ENCODE peak calls at places on chromosomes 3 and 15, in four cellular contexts. O is uterus, X is upper lobe of right lung, Q is RPMI7951. U is an unnamed sample.

GRCh38 chr3:138367912-138368311 is 19.5 kb downstream of the MRAS start:
- DNase-seq in O (peak), X (peak), Q (peak), U (no peak)

GRCh38 chr15:80586141-80586540 is 109.0 kb upstream of the ABHD17C start:
- DNase-seq in O (no peak), X (no peak), Q (no peak), U (no peak)

GRCh38 chr15:56805466-56806146 is 72.3 kb upstream of the ZNF280D start:
- DNase-seq in O (peak), X (no peak), Q (peak), U (peak)

GRCh38 chr3:51280171-51280570 is 104.9 kb upstream of the MANF start:
- DNase-seq in O (no peak), X (no peak), Q (no peak), U (no peak)

GRCh38 chr3:39279745-39280517 is at the start of gene CX3CR1:
- DNase-seq in O (no peak), X (no peak), Q (no peak), U (no peak)

GRCh38 chr3:115085197-115085865 is 61.8 kb downstream of the ZBTB20 start:
- DNase-seq in O (no peak), X (no peak), Q (peak), U (no peak)

GRCh38 chr3:152127058-152127457 is 141.7 kb upstream of the MBNL1 start:
- DNase-seq in O (no peak), X (no peak), Q (no peak), U (no peak)

GRCh38 chr3:188788621-188789081 is 383.1 kb upstream of the TPRG1 start:
- DNase-seq in O (no peak), X (no peak), Q (peak), U (peak)

GRCh38 chr3:58521002-58521670 is 15.9 kb downstream of the ACOX2 start:
- DNase-seq in O (no peak), X (no peak), Q (peak), U (peak)

GRCh38 chr3:10869460-10869859 is 53.4 kb downstream of the SLC6A11 start:
- DNase-seq in O (no peak), X (no peak), Q (no peak), U (no peak)

GRCh38 chr3:147903037-147903436 is 493.9 kb downstream of the ZIC1 start:
- DNase-seq in O (no peak), X (no peak), Q (no peak), U (no peak)

GRCh38 chr3:45546636-45547201 is 47.8 kb upstream of the LIMD1 start:
- DNase-seq in O (no peak), X (no peak), Q (no peak), U (no peak)

GRCh38 chr3:43742935-43743334 is 52.2 kb downstream of the ABHD5 start:
- DNase-seq in O (no peak), X (no peak), Q (no peak), U (no peak)

GRCh38 chr3:4744405-4745239 is 234.6 kb upstream of the BHLHE40 start:
- DNase-seq in O (no peak), X (no peak), Q (peak), U (peak)

GRCh38 chr3:159178209-159178897 is 376.5 kb downstream of the MFSD1 start:
- DNase-seq in O (no peak), X (no peak), Q (no peak), U (no peak)

GRCh38 chr3:64163755-64164148 is 61.5 kb downstream of the PRICKLE2 start:
- DNase-seq in O (no peak), X (no peak), Q (peak), U (peak)

GRCh38 chr3:172148702-172149565 is 109.6 kb downstream of the FNDC3B start:
- DNase-seq in O (no peak), X (no peak), Q (no peak), U (no peak)

GRCh38 chr15:79366691-79367090 is 55.8 kb downstream of the TMED3 start:
- DNase-seq in O (no peak), X (no peak), Q (no peak), U (no peak)

GRCh38 chr3:126469479-126469878 is 6.2 kb downstream of the ZXDC start:
- DNase-seq in O (peak), X (peak), Q (no peak), U (no peak)

GRCh38 chr15:66945286-66945685 is 120.1 kb upstream of the SMAD3 start:
- DNase-seq in O (no peak), X (no peak), Q (no peak), U (no peak)

GRCh38 chr15:70142322-70143191 is 44.8 kb upstream of the TLE3 start:
- DNase-seq in O (peak), X (peak), Q (peak), U (peak)

GRCh38 chr3:197600796-197601565 is 45.2 kb upstream of the BDH1 start:
- DNase-seq in O (no peak), X (no peak), Q (peak), U (peak)

GRCh38 chr3:140828585-140828984 is 113.1 kb upstream of the SLC25A36 start:
- DNase-seq in O (no peak), X (no peak), Q (no peak), U (no peak)

GRCh38 chr15:69591905-69592508 is 139.4 kb downstream of the RPLP1 start:
- DNase-seq in O (no peak), X (no peak), Q (no peak), U (no peak)

GRCh38 chr3:17808994-17809393 is 66.6 kb upstream of the TBC1D5 start:
- DNase-seq in O (no peak), X (no peak), Q (peak), U (peak)